ENCODE peak calls at places on chromosomes 5 and 9, in five cellular contexts. N is A549, Y is GM12878, A is K562, F is HepG2. Q is an unnamed sample.

GRCh38 chr9:136826703-136827582 is 15.3 kb upstream of the AJM1 start:
- DNase-seq in N (no peak), Y (no peak), A (no peak), F (no peak), Q (no peak)

GRCh38 chr5:3605298-3606010 is 9.8 kb downstream of the IRX1 start:
- DNase-seq in N (no peak), Y (no peak), A (no peak), F (no peak), Q (no peak)

GRCh38 chr5:163624466-163624865 is 119.0 kb downstream of the MAT2B start:
- DNase-seq in N (no peak), Y (no peak), A (no peak), F (no peak), Q (no peak)

GRCh38 chr5:57700484-57700883 is 217.9 kb upstream of the ACTBL2 start:
- DNase-seq in N (no peak), Y (no peak), A (no peak), F (no peak), Q (no peak)

GRCh38 chr5:96783326-96783725 is 24.4 kb downstream of the ERAP1 start:
- DNase-seq in N (no peak), Y (no peak), A (no peak), F (no peak), Q (no peak)

GRCh38 chr5:58496488-58496887 is 5.3 kb downstream of the GAPT start:
- DNase-seq in N (no peak), Y (no peak), A (no peak), F (no peak), Q (no peak)

GRCh38 chr9:114035845-114036785 is 42.0 kb downstream of the AMBP start:
- DNase-seq in N (no peak), Y (no peak), A (no peak), F (no peak), Q (no peak)

GRCh38 chr9:133130721-133131244 is 9.7 kb upstream of the RALGDS start:
- DNase-seq in N (no peak), Y (no peak), A (no peak), F (no peak), Q (no peak)

GRCh38 chr5:141716009-141716408 is 34.0 kb upstream of the ARAP3 start:
- DNase-seq in N (no peak), Y (no peak), A (no peak), F (no peak), Q (no peak)

GRCh38 chr9:136077491-136077890 is 17.6 kb downstream of the NACC2 start:
- DNase-seq in N (no peak), Y (no peak), A (no peak), F (no peak), Q (no peak)

GRCh38 chr9:76757274-76757673 is 7.0 kb upstream of the PCA3 start:
- DNase-seq in N (no peak), Y (no peak), A (no peak), F (no peak), Q (no peak)

GRCh38 chr5:107532182-107532878 is 138.4 kb downstream of the EFNA5 start:
- DNase-seq in N (no peak), Y (no peak), A (no peak), F (no peak), Q (no peak)

GRCh38 chr5:96871022-96871388 is 5.3 kb upstream of the ERAP2 start:
- DNase-seq in N (no peak), Y (no peak), A (no peak), F (no peak), Q (no peak)

GRCh38 chr5:124908603-124909451 is 162.4 kb upstream of the ZNF608 start:
- DNase-seq in N (no peak), Y (peak), A (no peak), F (peak), Q (no peak)

GRCh38 chr5:79687911-79688310 is 1.7 kb upstream of the CMYA5 start:
- DNase-seq in N (no peak), Y (no peak), A (no peak), F (no peak), Q (no peak)

GRCh38 chr9:35605336-35606137 is 475 bp downstream of the TESK1 start:
- DNase-seq in N (peak), Y (no peak), A (peak), F (no peak), Q (peak)

GRCh38 chr5:127332250-127332649 is 41.7 kb downstream of the MEGF10 start:
- DNase-seq in N (no peak), Y (no peak), A (no peak), F (no peak), Q (no peak)

GRCh38 chr9:133830310-133830709 is 92.2 kb upstream of the SARDH start:
- DNase-seq in N (no peak), Y (no peak), A (no peak), F (no peak), Q (no peak)

GRCh38 chr9:130042406-130042930 is 521 bp downstream of the FNBP1 start:
- DNase-seq in N (peak), Y (no peak), A (no peak), F (no peak), Q (peak)

GRCh38 chr9:127113540-127113928 is 8.9 kb downstream of the ANGPTL2 start:
- DNase-seq in N (no peak), Y (no peak), A (no peak), F (no peak), Q (no peak)

GRCh38 chr9:127116088-127116726 is 6.2 kb downstream of the ANGPTL2 start:
- DNase-seq in N (no peak), Y (no peak), A (no peak), F (no peak), Q (no peak)

GRCh38 chr9:127116946-127117345 is 5.5 kb downstream of the ANGPTL2 start:
- DNase-seq in N (no peak), Y (no peak), A (no peak), F (no peak), Q (no peak)

GRCh38 chr9:127112683-127113539 is 9.5 kb downstream of the ANGPTL2 start:
- DNase-seq in N (no peak), Y (no peak), A (no peak), F (no peak), Q (no peak)

DNA sequence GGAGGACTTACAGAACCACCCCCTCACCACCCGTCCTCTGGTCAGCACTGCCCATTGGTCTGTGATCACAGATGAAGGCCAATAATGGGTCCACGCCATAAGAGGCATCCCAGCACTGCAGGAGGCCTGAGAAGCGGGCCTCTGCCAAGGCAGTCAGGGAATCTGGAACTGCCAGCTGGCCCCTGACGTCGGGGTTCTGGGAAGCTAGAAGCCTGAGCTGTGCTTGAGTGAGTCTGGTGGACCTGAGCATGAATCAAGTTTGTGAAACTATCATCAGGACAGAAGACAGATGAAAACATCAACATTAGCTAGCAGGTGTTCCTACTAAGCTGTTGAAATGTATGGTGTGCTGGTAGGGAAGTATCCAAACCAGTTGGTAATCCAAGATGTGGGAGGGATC is 7.8 kb downstream of the ANGPTL2 start:
- DNase-seq in N (no peak), Y (no peak), A (no peak), F (no peak), Q (no peak)
- TF ChIP-seq ESRRA in N (no peak), Y (no peak), A (no peak), F (no peak), Q (no peak)

GRCh38 chr9:74950456-74950855 is 2.3 kb downstream of the C9orf40 start:
- DNase-seq in N (no peak), Y (no peak), A (no peak), F (no peak), Q (no peak)

GRCh38 chr9:74952281-74953151 is at the start of gene C9orf40:
- DNase-seq in N (peak), Y (peak), A (peak), F (peak), Q (peak)

GRCh38 chr9:74953235-74953741 is 576 bp upstream of the C9orf40 start:
- DNase-seq in N (no peak), Y (no peak), A (peak), F (no peak), Q (no peak)

GRCh38 chr9:74951107-74951720 is 1.5 kb downstream of the C9orf40 start:
- DNase-seq in N (no peak), Y (no peak), A (peak), F (no peak), Q (no peak)

DNA sequence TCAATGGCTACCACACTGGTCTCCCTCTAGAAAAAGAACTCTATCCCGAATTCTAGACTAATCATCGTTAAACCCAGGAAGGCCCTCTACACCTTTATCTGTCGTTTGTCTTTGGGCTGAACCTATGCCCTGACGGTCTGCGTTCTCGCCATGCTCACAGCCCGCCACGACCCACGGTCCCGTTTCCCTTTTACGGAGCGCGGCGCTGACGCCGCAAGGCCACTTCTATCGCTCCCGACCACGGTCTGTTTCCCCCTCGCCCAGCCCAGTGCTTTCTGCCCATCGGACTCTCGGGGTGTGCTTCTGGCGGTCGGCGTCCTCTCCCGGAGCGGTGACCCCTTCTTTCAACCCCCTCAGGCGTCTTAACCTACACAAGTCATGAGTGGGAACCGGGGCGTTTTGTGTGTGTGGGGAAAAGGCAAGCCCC is 974 bp downstream of the C9orf40 start:
- DNase-seq in N (peak), Y (no peak), A (peak), F (peak), Q (peak)
- TF ChIP-seq ESRRA in N (no peak), Y (no peak), A (no peak), F (no peak), Q (no peak)

DNA sequence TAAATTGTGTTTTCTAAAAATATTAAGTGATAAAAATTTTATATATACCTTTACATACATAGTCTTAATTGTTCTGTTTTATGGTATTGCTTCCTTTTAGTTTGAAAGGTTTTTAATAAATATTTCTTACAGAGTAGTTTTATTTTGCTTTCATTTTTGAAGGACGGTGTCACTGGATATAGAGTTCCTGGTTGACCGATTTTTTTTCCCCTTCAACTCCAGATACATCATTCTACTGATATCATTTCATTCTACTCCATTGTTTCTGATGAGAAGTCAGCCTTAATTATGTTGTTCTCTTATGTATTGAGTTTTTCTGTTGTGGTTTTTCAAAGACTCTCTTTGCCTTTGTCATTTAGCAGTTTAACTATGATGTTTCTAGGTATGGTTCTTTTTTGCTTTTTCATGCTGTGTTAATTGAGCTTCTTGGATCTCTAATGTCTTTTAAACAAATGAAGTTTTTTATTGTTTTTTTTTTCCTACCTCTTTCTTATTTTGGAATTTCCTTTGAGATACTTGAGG is 30.4 kb downstream of the MTREX start:
- DNase-seq in N (no peak), Y (no peak), A (no peak), F (no peak), Q (no peak)
- TF ChIP-seq ESRRA in N (no peak), Y (no peak), A (no peak), F (no peak), Q (no peak)

DNA sequence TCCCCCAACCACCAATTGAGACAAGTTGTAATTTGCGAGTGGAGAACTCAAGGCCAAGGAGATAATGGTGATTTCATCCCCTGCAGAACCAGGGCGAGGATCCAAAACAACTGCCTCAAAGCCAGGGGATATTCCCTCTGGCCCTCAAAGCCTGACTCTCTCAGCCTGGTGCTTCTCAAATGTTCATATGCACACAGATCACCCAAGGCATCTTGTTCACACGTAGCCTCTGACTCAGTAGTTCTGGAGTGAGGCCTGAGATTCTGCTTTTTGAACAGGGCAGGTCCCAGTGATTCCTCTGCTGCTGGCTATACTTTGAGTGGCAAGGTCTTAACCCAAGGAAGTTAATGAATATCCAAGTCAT is 30.3 kb upstream of the WWC1 start:
- DNase-seq in N (no peak), Y (no peak), A (no peak), F (no peak), Q (no peak)
- TF ChIP-seq ESRRA in N (no peak), Y (no peak), A (no peak), F (no peak), Q (no peak)

DNA sequence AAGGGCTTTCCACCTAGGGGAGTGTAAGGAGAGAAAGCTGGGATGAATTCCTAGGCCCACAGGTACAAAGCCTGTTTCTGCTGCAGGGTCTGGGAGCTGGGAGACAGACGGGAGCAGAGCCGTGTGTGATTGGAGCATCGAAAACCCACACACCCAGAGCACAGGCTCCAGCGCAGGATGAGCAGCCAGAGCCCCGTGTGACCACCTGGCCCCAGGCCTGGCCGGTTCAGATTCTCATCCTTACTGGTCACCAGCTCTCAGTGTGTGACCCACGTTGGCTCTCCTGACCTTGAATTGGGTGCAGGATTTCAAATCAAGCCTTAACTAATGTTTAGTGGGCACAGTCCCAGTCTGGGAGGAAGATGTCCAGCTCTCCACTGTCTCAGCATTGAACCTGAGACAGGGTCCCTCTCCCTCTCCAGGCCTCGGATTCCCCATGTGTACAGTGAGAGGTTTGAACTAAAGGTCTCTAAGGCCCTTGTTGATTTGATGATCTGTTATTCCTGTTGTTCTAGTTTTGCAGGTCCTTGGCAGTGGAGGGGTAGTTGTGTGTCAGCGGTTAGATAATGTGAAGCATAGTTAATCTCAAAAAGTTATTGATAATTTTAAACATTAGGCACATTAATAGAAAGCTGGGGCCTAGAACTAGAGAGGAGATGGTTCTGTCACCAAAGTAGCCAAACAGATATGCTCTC is 50.1 kb downstream of the PPARGC1B start:
- DNase-seq in N (no peak), Y (no peak), A (no peak), F (no peak), Q (no peak)
- TF ChIP-seq ESRRA in N (no peak), Y (no peak), A (no peak), F (no peak), Q (no peak)

GRCh38 chr5:171667341-171668096 is 118.1 kb upstream of the SMIM23 start:
- DNase-seq in N (no peak), Y (no peak), A (no peak), F (no peak), Q (peak)
- TF ChIP-seq ESRRA in N (no peak), Y (no peak), A (no peak), F (no peak), Q (no peak)

GRCh38 chr9:94904806-94905205 is 178.3 kb downstream of the AOPEP start:
- DNase-seq in N (no peak), Y (no peak), A (no peak), F (peak), Q (no peak)
- TF ChIP-seq ESRRA in N (no peak), Y (no peak), A (no peak), F (no peak), Q (no peak)

GRCh38 chr5:154273963-154274827 is 83.7 kb downstream of the GALNT10 start:
- DNase-seq in N (no peak), Y (no peak), A (no peak), F (no peak), Q (no peak)

GRCh38 chr5:154274828-154275185 is 84.3 kb downstream of the GALNT10 start:
- DNase-seq in N (no peak), Y (no peak), A (no peak), F (no peak), Q (no peak)

GRCh38 chr5:154271936-154272514 is 81.5 kb downstream of the GALNT10 start:
- DNase-seq in N (no peak), Y (no peak), A (no peak), F (no peak), Q (no peak)

GRCh38 chr5:154271466-154271865 is 80.9 kb downstream of the GALNT10 start:
- DNase-seq in N (no peak), Y (no peak), A (no peak), F (no peak), Q (no peak)

DNA sequence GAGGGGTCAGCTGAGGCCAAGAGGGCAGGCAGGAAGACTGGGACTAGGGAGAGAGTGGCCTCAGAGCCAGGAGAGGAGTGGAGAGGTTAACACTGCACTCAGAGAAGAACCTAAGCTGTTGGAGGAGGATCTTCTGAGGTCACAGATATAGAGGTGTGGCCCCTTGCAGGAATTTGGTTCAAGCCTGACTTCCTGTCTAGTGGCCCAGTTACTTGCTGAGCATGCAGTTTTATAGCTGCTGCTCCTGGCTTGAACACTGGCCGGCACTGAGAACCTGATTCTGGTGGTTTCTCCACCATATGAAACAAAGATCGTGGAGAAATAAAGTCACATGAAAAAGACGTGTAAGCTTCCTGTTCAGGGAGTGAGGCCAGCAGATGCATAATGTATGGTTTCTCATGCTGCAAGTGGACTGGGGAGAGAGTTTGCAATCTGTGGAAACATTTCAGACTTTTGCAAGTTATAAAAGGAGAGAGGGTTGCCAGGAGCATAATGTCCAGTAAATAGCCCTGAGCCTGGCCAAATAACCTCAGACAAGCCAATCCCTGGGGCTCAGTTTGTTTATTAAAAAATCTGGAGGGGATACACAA is 82.6 kb downstream of the GALNT10 start:
- DNase-seq in N (no peak), Y (no peak), A (peak), F (no peak), Q (no peak)
- TF ChIP-seq ESRRA in N (no peak), Y (no peak), A (no peak), F (no peak), Q (no peak)

Q was measured in WTC11.